ENCODE peak calls at places on chromosome 12, in seven cellular contexts. One of them, this sample, is unnamed.

GRCh38 chr12:106900554-106900953 is 55.2 kb upstream of the TMEM263 start:
- DNase-seq in ovary: no peak
- DNase-seq in prostate gland: no peak
- DNase-seq in testis: no peak
- DNase-seq in upper lobe of left lung: no peak
- DNase-seq in A549: no peak
- DNase-seq in HepG2: no peak
- DNase-seq in this sample: no peak

GRCh38 chr12:534216-534615 is 74.5 kb downstream of the B4GALNT3 start:
- DNase-seq in ovary: no peak
- DNase-seq in prostate gland: no peak
- DNase-seq in testis: no peak
- DNase-seq in upper lobe of left lung: no peak
- DNase-seq in A549: no peak
- DNase-seq in HepG2: no peak
- DNase-seq in this sample: no peak

GRCh38 chr12:18794000-18794399 is 56.1 kb downstream of the CAPZA3 start:
- DNase-seq in ovary: no peak
- DNase-seq in prostate gland: no peak
- DNase-seq in testis: no peak
- DNase-seq in upper lobe of left lung: no peak
- DNase-seq in A549: no peak
- DNase-seq in HepG2: no peak
- DNase-seq in this sample: no peak

GRCh38 chr12:40378721-40379120 is 153.9 kb downstream of the LRRK2 start:
- DNase-seq in ovary: no peak
- DNase-seq in prostate gland: no peak
- DNase-seq in testis: no peak
- DNase-seq in upper lobe of left lung: no peak
- DNase-seq in A549: no peak
- DNase-seq in HepG2: no peak
- DNase-seq in this sample: no peak

GRCh38 chr12:128715485-128715884 is 108.3 kb downstream of the SLC15A4 start:
- DNase-seq in ovary: no peak
- DNase-seq in prostate gland: no peak
- DNase-seq in testis: no peak
- DNase-seq in upper lobe of left lung: no peak
- DNase-seq in A549: no peak
- DNase-seq in HepG2: no peak
- DNase-seq in this sample: no peak

GRCh38 chr12:14774074-14774943 is 29.0 kb downstream of the WBP11 start:
- DNase-seq in ovary: peak; percentile 94
- DNase-seq in prostate gland: peak; percentile 99
- DNase-seq in testis: peak; percentile 99
- DNase-seq in upper lobe of left lung: peak; percentile 97
- DNase-seq in A549: peak; percentile 98
- DNase-seq in HepG2: peak; percentile 88
- DNase-seq in this sample: peak; percentile 99

GRCh38 chr12:65152012-65152411 is 17.4 kb upstream of the LEMD3 start:
- DNase-seq in ovary: no peak
- DNase-seq in prostate gland: no peak
- DNase-seq in testis: no peak
- DNase-seq in upper lobe of left lung: no peak
- DNase-seq in A549: no peak
- DNase-seq in HepG2: peak; percentile 2
- DNase-seq in this sample: no peak

GRCh38 chr12:65313704-65314317 is 35.3 kb downstream of the MSRB3 start:
- DNase-seq in ovary: no peak
- DNase-seq in prostate gland: no peak
- DNase-seq in testis: no peak
- DNase-seq in upper lobe of left lung: no peak
- DNase-seq in A549: peak; percentile 19
- DNase-seq in HepG2: peak; percentile 28
- DNase-seq in this sample: no peak

GRCh38 chr12:86249276-86249675 is 6.9 kb downstream of the MGAT4C start:
- DNase-seq in ovary: no peak
- DNase-seq in prostate gland: no peak
- DNase-seq in testis: no peak
- DNase-seq in upper lobe of left lung: no peak
- DNase-seq in A549: no peak
- DNase-seq in HepG2: no peak
- DNase-seq in this sample: no peak

GRCh38 chr12:81558031-81558430 is 201.1 kb downstream of the PPFIA2 start:
- DNase-seq in ovary: no peak
- DNase-seq in prostate gland: no peak
- DNase-seq in testis: no peak
- DNase-seq in upper lobe of left lung: no peak
- DNase-seq in A549: no peak
- DNase-seq in HepG2: no peak
- DNase-seq in this sample: no peak

GRCh38 chr12:51817027-51817953 is 31.2 kb downstream of the FIGNL2 start:
- DNase-seq in ovary: no peak
- DNase-seq in prostate gland: no peak
- DNase-seq in testis: no peak
- DNase-seq in upper lobe of left lung: no peak
- DNase-seq in A549: no peak
- DNase-seq in HepG2: no peak
- DNase-seq in this sample: no peak

GRCh38 chr12:51812871-51813270 is 35.6 kb downstream of the FIGNL2 start:
- DNase-seq in ovary: no peak
- DNase-seq in prostate gland: no peak
- DNase-seq in testis: no peak
- DNase-seq in upper lobe of left lung: no peak
- DNase-seq in A549: no peak
- DNase-seq in HepG2: no peak
- DNase-seq in this sample: no peak

GRCh38 chr12:51813931-51814310 is 34.6 kb downstream of the FIGNL2 start:
- DNase-seq in ovary: no peak
- DNase-seq in prostate gland: no peak
- DNase-seq in testis: no peak
- DNase-seq in upper lobe of left lung: no peak
- DNase-seq in A549: no peak
- DNase-seq in HepG2: no peak
- DNase-seq in this sample: no peak

GRCh38 chr12:51815571-51815970 is 32.9 kb downstream of the FIGNL2 start:
- DNase-seq in ovary: no peak
- DNase-seq in prostate gland: no peak
- DNase-seq in testis: no peak
- DNase-seq in upper lobe of left lung: no peak
- DNase-seq in A549: no peak
- DNase-seq in HepG2: no peak
- DNase-seq in this sample: no peak

GRCh38 chr12:51814311-51815088 is 34.0 kb downstream of the FIGNL2 start:
- DNase-seq in ovary: peak; percentile 49
- DNase-seq in prostate gland: peak; percentile 41
- DNase-seq in testis: peak; percentile 81
- DNase-seq in upper lobe of left lung: peak; percentile 71
- DNase-seq in A549: peak; percentile 82
- DNase-seq in HepG2: peak; percentile 62
- DNase-seq in this sample: peak; percentile 79
- H3K4me3 ChIP-seq in ovary: peak overlapping the region; percentile 35
- H3K4me3 ChIP-seq in prostate gland: peak overlapping the region; percentile 45
- H3K4me3 ChIP-seq in testis: peak overlapping the region; percentile 76
- H3K4me3 ChIP-seq in upper lobe of left lung: peak overlapping the region; percentile 56
- H3K4me3 ChIP-seq in A549: peak overlapping the region; percentile 46
- H3K4me3 ChIP-seq in HepG2: peak overlapping the region; percentile 83
- H3K4me3 ChIP-seq in this sample: peak overlapping the region; percentile 62

DNA sequence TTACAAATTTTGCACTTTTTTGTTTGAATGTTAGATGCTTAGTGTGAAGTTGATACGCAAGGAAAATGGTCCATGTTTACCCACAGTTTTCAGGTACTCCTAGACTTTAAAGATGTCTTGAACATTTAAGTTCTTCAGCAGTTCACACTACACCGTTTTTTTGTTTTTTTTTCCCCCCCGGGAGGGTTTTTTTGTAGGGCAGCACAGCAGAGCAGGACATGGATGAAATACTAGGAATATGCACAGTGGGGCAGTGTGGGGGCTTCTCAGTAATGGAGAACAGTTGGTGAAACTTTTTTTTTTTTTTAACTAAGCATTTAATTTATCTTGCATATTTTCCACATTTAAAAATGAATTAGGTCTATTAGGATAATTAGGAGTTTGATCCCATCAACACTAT is 4.9 kb downstream of the RAN start:
- DNase-seq in ovary: no peak
- DNase-seq in prostate gland: no peak
- DNase-seq in testis: no peak
- DNase-seq in upper lobe of left lung: no peak
- DNase-seq in A549: no peak
- DNase-seq in HepG2: no peak
- DNase-seq in this sample: peak; percentile 7
- TF ChIP-seq POLR2A in ovary: no peak
- TF ChIP-seq POLR2A in prostate gland: no peak
- TF ChIP-seq POLR2A in testis: no peak
- TF ChIP-seq POLR2A in upper lobe of left lung: no peak
- TF ChIP-seq POLR2A in A549: no peak
- TF ChIP-seq POLR2A in HepG2: no peak
- TF ChIP-seq POLR2A in this sample: no peak

GRCh38 chr12:95805864-95806669 is 15.5 kb upstream of the NTN4 start:
- DNase-seq in ovary: no peak
- DNase-seq in prostate gland: no peak
- DNase-seq in testis: no peak
- DNase-seq in upper lobe of left lung: no peak
- DNase-seq in A549: peak; percentile 100
- DNase-seq in HepG2: no peak
- DNase-seq in this sample: no peak
- H3K27ac ChIP-seq in ovary: no peak overlapping the region
- H3K27ac ChIP-seq in prostate gland: peak overlapping the region; percentile 34
- H3K27ac ChIP-seq in testis: no peak overlapping the region
- H3K27ac ChIP-seq in upper lobe of left lung: no peak overlapping the region
- H3K27ac ChIP-seq in A549: peak overlapping the region; percentile 98
- H3K27ac ChIP-seq in HepG2: no peak overlapping the region
- H3K27ac ChIP-seq in this sample: peak overlapping the region; percentile 25

DNA sequence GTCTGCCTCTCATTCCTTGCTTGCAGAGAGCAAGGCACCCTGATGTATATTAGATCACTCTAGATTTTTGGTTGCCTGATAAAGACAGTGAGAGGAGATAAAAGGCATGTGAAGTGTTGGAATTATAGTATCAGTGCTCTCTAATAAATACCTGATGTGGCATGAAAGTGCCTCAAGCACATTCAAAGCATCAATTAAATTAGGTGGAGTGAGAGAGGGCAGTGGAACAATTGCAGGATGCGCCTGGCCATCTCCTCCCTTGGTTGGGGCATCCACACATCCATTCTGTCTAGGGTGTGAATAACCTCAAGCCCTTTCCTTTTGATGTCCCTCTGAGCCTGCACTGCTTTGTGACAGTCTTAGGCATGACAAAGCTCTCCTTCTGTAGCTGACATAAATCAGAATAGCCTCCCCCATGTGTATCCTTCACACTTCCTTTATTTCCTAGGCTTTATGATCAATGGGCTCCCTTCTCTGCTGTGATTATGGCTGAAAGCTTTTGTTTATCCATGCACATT is 13.6 kb downstream of the EMP1 start:
- DNase-seq in ovary: no peak
- DNase-seq in prostate gland: no peak
- DNase-seq in testis: no peak
- DNase-seq in upper lobe of left lung: no peak
- DNase-seq in A549: no peak
- DNase-seq in HepG2: no peak
- DNase-seq in this sample: no peak
- H3K4me3 ChIP-seq in ovary: no peak overlapping the region
- H3K4me3 ChIP-seq in prostate gland: no peak overlapping the region
- H3K4me3 ChIP-seq in testis: no peak overlapping the region
- H3K4me3 ChIP-seq in upper lobe of left lung: no peak overlapping the region
- H3K4me3 ChIP-seq in A549: no peak overlapping the region
- H3K4me3 ChIP-seq in HepG2: no peak overlapping the region
- H3K4me3 ChIP-seq in this sample: no peak overlapping the region

GRCh38 chr12:3998968-3999792 is 126.0 kb upstream of the PARP11 start:
- DNase-seq in ovary: no peak
- DNase-seq in prostate gland: peak; percentile 78
- DNase-seq in testis: no peak
- DNase-seq in upper lobe of left lung: peak; percentile 82
- DNase-seq in A549: peak; percentile 40
- DNase-seq in HepG2: peak; percentile 88
- DNase-seq in this sample: no peak
- TF ChIP-seq POLR2A in ovary: no peak
- TF ChIP-seq POLR2A in prostate gland: no peak
- TF ChIP-seq POLR2A in testis: no peak
- TF ChIP-seq POLR2A in upper lobe of left lung: no peak
- TF ChIP-seq POLR2A in A549: no peak
- TF ChIP-seq POLR2A in HepG2: peak; percentile 27
- TF ChIP-seq POLR2A in this sample: no peak

GRCh38 chr12:6942331-6942665 is 1.3 kb upstream of the RNU7-1 start:
- DNase-seq in ovary: peak; percentile 64
- DNase-seq in prostate gland: no peak
- DNase-seq in testis: no peak
- DNase-seq in upper lobe of left lung: no peak
- DNase-seq in A549: no peak
- DNase-seq in HepG2: no peak
- DNase-seq in this sample: no peak

GRCh38 chr12:6944381-6945186 is 762 bp downstream of the C12orf57 start:
- DNase-seq in ovary: peak; percentile 94
- DNase-seq in prostate gland: peak; percentile 95
- DNase-seq in testis: peak; percentile 95
- DNase-seq in upper lobe of left lung: peak; percentile 96
- DNase-seq in A549: peak; percentile 97
- DNase-seq in HepG2: peak; percentile 90
- DNase-seq in this sample: peak; percentile 98

GRCh38 chr12:6945613-6946012 is 1.8 kb downstream of the C12orf57 start:
- DNase-seq in ovary: no peak
- DNase-seq in prostate gland: no peak
- DNase-seq in testis: no peak
- DNase-seq in upper lobe of left lung: no peak
- DNase-seq in A549: no peak
- DNase-seq in HepG2: no peak
- DNase-seq in this sample: no peak

GRCh38 chr12:6943387-6943718 is 263 bp upstream of the RNU7-1 start:
- DNase-seq in ovary: peak; percentile 87
- DNase-seq in prostate gland: peak; percentile 89
- DNase-seq in testis: peak; percentile 97
- DNase-seq in upper lobe of left lung: peak; percentile 90
- DNase-seq in A549: peak; percentile 95
- DNase-seq in HepG2: peak; percentile 88
- DNase-seq in this sample: peak; percentile 96

DNA sequence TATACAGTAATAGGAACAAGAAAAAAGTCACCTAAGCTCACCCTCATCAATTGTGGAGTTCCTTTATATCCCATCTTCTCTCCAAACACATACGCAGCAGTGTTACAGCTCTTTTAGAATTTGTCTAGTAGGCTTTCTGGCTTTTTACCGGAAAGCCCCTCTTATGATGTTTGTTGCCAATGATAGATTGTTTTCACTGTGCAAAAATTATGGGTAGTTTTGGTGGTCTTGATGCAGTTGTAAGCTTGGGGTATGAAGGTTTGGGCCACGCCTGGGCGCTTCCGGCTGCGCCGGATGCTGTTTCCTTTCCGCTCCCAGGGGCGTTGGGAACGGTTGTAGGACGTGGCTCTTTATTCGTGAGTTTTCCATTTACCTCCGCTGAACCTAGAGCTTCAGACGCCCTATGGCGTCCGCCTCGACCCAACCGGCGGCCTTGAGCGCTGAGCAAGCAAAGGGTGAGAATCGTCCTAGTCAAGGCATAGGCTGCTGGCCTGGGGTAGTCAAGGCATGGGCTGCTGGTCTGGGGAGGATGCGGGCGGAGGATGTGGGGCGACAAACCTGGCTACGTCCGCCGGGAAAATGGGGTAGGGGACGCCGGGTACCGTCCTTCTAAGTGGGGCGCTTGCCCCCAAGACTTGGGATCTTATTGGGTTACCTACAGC is at the start of the genes C12orf57 and RNU7-1:
- DNase-seq in ovary: peak; percentile 71
- DNase-seq in prostate gland: peak; percentile 52
- DNase-seq in testis: peak; percentile 78
- DNase-seq in upper lobe of left lung: peak; percentile 74
- DNase-seq in A549: peak; percentile 95
- DNase-seq in HepG2: peak; percentile 94
- DNase-seq in this sample: peak; percentile 92
- H3K27ac ChIP-seq in ovary: peak within 1 kb of the TSS; percentile 68
- H3K27ac ChIP-seq in prostate gland: peak within 1 kb of the TSS; percentile 97
- H3K27ac ChIP-seq in testis: peak within 1 kb of the TSS; percentile 97
- H3K27ac ChIP-seq in upper lobe of left lung: peak within 1 kb of the TSS; percentile 93
- H3K27ac ChIP-seq in A549: peak within 1 kb of the TSS; percentile 80
- H3K27ac ChIP-seq in HepG2: peak within 1 kb of the TSS; percentile 98
- H3K27ac ChIP-seq in this sample: peak within 1 kb of the TSS; percentile 99

This sample was measured in sigmoid colon.